ENCODE peak calls at places on chromosomes 13 and 19, in five cellular contexts. B is endothelial cell, F is lower leg skin, J is adrenal gland, S is thoracic aorta. H is an unnamed sample.

GRCh38 chr19:4455742-4456565 is 1.6 kb downstream of the UBXN6 start:
- DNase-seq in J (peak; percentile 96), S (no peak), B (no peak), F (no peak), H (no peak)

GRCh38 chr19:44356383-44357111 is at the start of gene ZNF112:
- DNase-seq in B (peak; percentile 73), J (peak; percentile 93), F (peak; percentile 88), S (peak; percentile 56), H (peak; percentile 71)

GRCh38 chr13:85974604-85975366 is 175.6 kb upstream of the SLITRK6 start:
- DNase-seq in J (no peak), F (no peak), B (no peak), S (no peak), H (no peak)

GRCh38 chr19:16386619-16387240 is 62.1 kb downstream of the KLF2 start:
- DNase-seq in B (peak; percentile 58), J (peak; percentile 35), F (no peak), S (no peak), H (no peak)

GRCh38 chr19:15436012-15436825 is 13.5 kb downstream of the WIZ start:
- DNase-seq in B (no peak), F (no peak), J (no peak), S (no peak), H (no peak)

GRCh38 chr19:43078311-43078710 is 4.2 kb downstream of the PSG2 start:
- DNase-seq in F (no peak), J (no peak), S (no peak), B (no peak), H (no peak)

GRCh38 chr19:50670102-50670380 is 20.8 kb downstream of the C19orf81 start:
- DNase-seq in B (no peak), S (no peak), F (no peak), J (no peak), H (no peak)

GRCh38 chr13:28044608-28045007 is 55.8 kb downstream of the FLT3 start:
- DNase-seq in S (no peak), J (no peak), F (no peak), B (no peak), H (no peak)

GRCh38 chr13:68176486-68176885 is 946.4 kb upstream of the PCDH9 start:
- DNase-seq in B (no peak), J (peak; percentile 23), S (no peak), F (no peak), H (no peak)

GRCh38 chr19:13784731-13785452 is 10.4 kb upstream of the ZSWIM4 start:
- DNase-seq in F (peak; percentile 53), S (peak; percentile 47), B (peak; percentile 71), J (peak; percentile 73), H (peak; percentile 40)

GRCh38 chr19:2354670-2355069 is 5.4 kb upstream of the TMPRSS9 start:
- DNase-seq in S (no peak), J (no peak), F (no peak), B (no peak), H (no peak)

GRCh38 chr13:33204130-33204927 is 81.2 kb downstream of the STARD13 start:
- DNase-seq in B (no peak), J (peak; percentile 58), F (peak; percentile 74), S (peak; percentile 36), H (no peak)

GRCh38 chr19:40217027-40217810 is 965 bp downstream of the TTC9B start:
- DNase-seq in B (peak; percentile 43), F (no peak), J (no peak), S (no peak), H (peak; percentile 48)

GRCh38 chr19:44111910-44112463 is 1.2 kb upstream of the ZNF225 start:
- DNase-seq in F (no peak), J (peak; percentile 43), B (peak; percentile 51), S (no peak), H (no peak)

GRCh38 chr13:99267927-99268326 is 9.7 kb upstream of the GPR18 start:
- DNase-seq in B (no peak), F (no peak), J (no peak), S (no peak), H (no peak)

GRCh38 chr13:99268822-99269221 is 10.6 kb upstream of the GPR18 start:
- DNase-seq in J (no peak), B (no peak), S (no peak), F (no peak), H (no peak)

GRCh38 chr13:99271249-99271648 is 13.1 kb upstream of the GPR18 start:
- DNase-seq in B (no peak), F (no peak), J (no peak), S (no peak), H (no peak)

GRCh38 chr13:99270503-99270902 is 12.3 kb upstream of the GPR18 start:
- DNase-seq in J (no peak), S (no peak), B (no peak), F (no peak), H (no peak)

DNA sequence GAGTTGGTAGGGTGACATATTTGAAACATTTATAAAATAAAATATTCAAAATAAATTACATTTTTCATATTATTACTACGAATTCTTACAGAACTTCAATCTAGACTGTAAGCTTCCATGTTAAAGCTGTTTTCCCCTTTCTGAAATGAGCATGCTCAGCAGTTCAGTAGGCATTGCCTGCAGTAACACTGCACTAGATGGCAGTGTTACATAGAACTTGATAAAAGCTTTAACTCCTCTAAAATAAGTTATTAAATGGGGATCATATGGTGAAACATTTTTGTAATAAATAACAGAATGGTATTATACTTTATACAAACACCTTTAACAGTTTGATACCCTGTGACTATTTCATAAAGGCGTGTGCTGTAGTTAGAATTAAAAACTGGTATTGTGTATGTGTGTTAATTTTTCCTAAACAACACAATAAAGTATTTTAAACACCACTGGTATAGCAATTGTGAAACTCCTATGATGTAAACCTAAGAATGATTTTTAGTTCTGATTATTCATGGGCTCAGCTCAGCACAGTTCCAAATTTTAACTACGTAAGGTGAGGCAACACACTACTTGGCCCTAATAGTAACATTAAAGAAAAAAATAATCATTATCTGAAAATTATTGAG is 11.6 kb upstream of the GPR18 start:
- DNase-seq in B (no peak), F (no peak), J (peak; percentile 30), S (no peak), H (no peak)
- TF ChIP-seq CTCF in B (no peak), F (no peak), J (peak; percentile 51), S (peak; percentile 47), H (peak; percentile 60)

GRCh38 chr13:42164557-42165125 is 107.3 kb upstream of the AKAP11 start:
- DNase-seq in B (no peak), F (no peak), J (no peak), S (no peak), H (no peak)

GRCh38 chr13:42170029-42170428 is 101.9 kb upstream of the AKAP11 start:
- DNase-seq in S (no peak), B (no peak), F (no peak), J (no peak), H (no peak)

GRCh38 chr13:42173789-42174343 is 98.1 kb upstream of the AKAP11 start:
- DNase-seq in S (no peak), J (no peak), F (no peak), B (no peak), H (no peak)

DNA sequence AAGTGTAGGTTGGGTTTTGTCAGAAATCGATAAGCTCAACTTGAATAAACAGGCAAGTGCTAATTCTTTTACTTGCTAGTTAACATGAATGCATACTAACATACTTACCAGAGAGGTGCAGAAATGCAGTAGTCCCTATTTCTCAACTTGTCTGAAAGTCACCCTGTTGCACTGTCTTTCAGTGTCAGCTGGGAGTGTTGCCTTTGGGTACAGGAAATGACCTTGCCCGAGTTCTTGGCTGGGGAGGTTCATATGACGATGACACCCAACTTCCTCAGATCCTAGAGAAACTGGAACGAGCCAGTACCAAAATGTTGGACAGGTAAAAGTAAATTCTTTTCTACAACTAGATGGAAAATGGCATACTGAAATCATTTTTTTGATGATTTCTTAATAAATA is 103.5 kb upstream of the AKAP11 start:
- DNase-seq in B (no peak), F (no peak), J (no peak), S (no peak), H (no peak)
- TF ChIP-seq CTCF in B (no peak), F (no peak), J (no peak), S (no peak), H (no peak)

DNA sequence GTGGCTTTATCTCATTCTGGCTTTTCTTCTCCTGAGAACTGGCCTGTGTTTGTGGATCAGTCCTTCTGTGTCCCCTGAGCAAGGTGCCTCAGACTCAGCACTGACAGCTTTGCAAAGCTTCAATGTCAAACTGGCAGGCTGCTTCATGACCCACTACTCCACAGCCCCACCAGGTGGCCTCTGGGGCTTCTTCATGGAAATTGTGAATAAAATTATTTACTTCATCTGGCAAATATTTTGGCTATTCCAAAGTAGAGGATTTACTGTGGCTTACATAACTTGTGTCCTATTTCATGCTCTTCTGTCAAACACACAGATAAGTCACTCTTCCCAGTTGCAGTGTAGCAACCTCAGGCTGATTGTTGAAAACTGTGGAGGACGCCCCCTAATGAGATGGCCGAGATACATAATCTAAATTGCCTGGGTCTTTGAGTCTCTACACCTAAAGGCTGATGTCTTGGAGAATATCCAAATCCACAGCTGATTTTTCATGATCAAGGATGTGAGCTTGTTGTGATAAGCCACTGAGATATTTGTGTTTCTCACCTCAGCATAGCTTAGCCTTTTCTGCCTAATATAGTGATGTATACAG is 721.9 kb upstream of the SLC10A2 start:
- DNase-seq in B (peak; percentile 10), J (peak; percentile 18), S (no peak), F (no peak), H (no peak)
- TF ChIP-seq CTCF in B (peak; percentile 40), J (no peak), S (no peak), F (no peak), H (peak; percentile 53)

DNA sequence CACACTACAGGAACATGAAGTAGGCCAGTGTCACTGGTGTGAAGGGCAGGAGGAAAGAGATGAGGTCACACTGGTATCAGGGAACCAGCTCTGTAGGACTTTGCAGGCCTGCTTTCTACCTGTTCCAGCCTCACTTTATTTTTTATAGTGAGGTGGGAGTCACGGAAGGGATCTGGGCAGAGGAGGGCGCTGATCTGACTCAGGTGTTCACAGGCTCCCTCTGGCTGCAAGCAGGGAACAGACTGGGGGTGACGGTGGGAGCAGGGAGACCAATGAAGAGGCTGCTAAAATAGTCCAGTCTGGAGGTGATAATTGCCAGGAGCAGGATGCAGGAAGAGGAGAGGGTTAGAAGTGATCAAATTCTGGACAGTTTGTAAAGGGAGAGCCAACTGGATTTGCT is 2.8 kb downstream of the THAP8 start:
- DNase-seq in F (no peak), B (peak; percentile 27), J (no peak), S (no peak), H (no peak)
- TF ChIP-seq CTCF in F (no peak), B (no peak), J (no peak), S (no peak), H (peak; percentile 37)

DNA sequence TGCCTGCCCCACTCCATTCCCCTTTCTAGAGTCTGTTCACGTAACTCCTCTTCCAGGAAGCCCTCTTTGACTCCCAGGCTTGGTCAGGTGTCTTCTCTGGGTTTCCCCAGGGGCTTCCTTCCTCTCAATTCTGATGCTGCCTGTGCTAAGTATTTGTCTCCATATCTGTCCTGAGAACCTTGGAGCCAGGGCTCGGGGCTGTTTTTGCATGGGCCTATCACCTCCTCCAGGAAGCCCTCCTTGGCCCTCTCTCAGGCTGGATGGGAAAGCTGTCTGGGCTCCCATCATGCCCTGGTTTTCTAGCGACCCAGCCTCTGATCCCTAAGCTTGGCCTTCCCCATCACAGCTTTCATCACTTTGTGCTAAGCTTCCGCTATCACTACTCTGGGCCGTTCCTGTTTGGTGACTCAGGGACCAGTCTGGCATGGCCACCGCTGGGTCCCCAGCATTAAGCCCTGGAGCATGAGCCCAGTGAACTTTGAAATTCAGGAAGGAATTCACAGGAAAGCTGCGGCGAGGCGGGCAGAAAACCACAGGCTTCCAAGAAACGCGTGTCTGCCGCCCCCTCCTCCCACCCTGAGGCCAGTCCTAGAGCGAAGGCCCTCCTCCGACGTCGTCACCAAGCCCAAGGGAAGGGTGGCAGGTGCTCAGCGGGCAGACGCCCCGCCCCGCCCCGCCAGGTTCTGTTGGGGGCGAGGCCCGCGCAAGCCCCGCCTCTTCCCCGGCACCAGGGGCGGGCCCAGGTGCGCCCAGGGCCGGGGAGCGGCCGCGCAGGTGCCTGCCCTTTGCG is 482 bp upstream of the SPINT2 start:
- DNase-seq in F (peak; percentile 71), S (peak; percentile 46), J (peak; percentile 71), B (no peak), H (peak; percentile 97)
- TF ChIP-seq CTCF in F (no peak), S (no peak), J (no peak), B (no peak), H (no peak)

H was measured in progenitor cell of endocrine pancreas.